ENCODE peak calls at places on chromosomes 7 and 10, in ten cellular contexts. X, R, J, G, A, K, Y, L, D and Z are unnamed samples.

GRCh38 chr7:68623030-68623429 is 975.2 kb upstream of the AUTS2 start:
- DNase-seq in X (no peak), R (no peak), J (no peak), G (no peak), A (no peak), K (peak; percentile 19), Y (no peak), L (no peak), D (no peak), Z (no peak)

GRCh38 chr7:120828528-120828927 is 29.4 kb downstream of the TSPAN12 start:
- DNase-seq in X (no peak), R (no peak), J (no peak), G (no peak), A (no peak), K (no peak), Y (no peak), L (no peak), D (no peak), Z (no peak)

GRCh38 chr7:105036217-105037168 is 22.5 kb downstream of the KMT2E start:
- DNase-seq in X (no peak), R (no peak), J (no peak), G (no peak), A (no peak), K (no peak), Y (no peak), L (no peak), D (no peak), Z (no peak)

GRCh38 chr7:113456533-113456932 is 338.2 kb upstream of the SMIM30 start:
- DNase-seq in X (no peak), R (no peak), J (no peak), G (no peak), A (no peak), K (no peak), Y (no peak), L (no peak), D (no peak), Z (no peak)

GRCh38 chr10:86151613-86152012 is 215.0 kb downstream of the GRID1 start:
- DNase-seq in X (no peak), R (no peak), J (no peak), G (no peak), A (no peak), K (no peak), Y (no peak), L (no peak), D (no peak), Z (no peak)

GRCh38 chr7:99407849-99408346 is 499 bp downstream of the PDAP1 start:
- DNase-seq in X (peak; percentile 40), R (peak; percentile 66), J (peak; percentile 86), G (peak; percentile 58), A (no peak), K (no peak), Y (no peak), L (no peak), D (no peak), Z (peak; percentile 50)

GRCh38 chr10:120632047-120632446 is 175.0 kb downstream of the PLPP4 start:
- DNase-seq in X (no peak), R (no peak), J (no peak), G (no peak), A (no peak), K (no peak), Y (no peak), L (no peak), D (no peak), Z (no peak)

GRCh38 chr10:22856444-22857074 is 71.3 kb upstream of the ARMC3 start:
- DNase-seq in X (no peak), R (no peak), J (no peak), G (no peak), A (no peak), K (no peak), Y (no peak), L (no peak), D (no peak), Z (no peak)

GRCh38 chr7:76044375-76044774 is 3.4 kb downstream of the STYXL1 start:
- DNase-seq in X (no peak), R (no peak), J (no peak), G (no peak), A (no peak), K (no peak), Y (no peak), L (no peak), D (no peak), Z (no peak)

GRCh38 chr10:77539147-77539935 is 98.3 kb downstream of the KCNMA1 start:
- DNase-seq in X (no peak), R (no peak), J (no peak), G (no peak), A (no peak), K (no peak), Y (no peak), L (no peak), D (no peak), Z (no peak)

GRCh38 chr10:49594594-49594993 is 15.5 kb upstream of the SLC18A3 start:
- DNase-seq in X (peak; percentile 42), R (peak; percentile 83), J (no peak), G (peak; percentile 54), A (no peak), K (peak; percentile 78), Y (no peak), L (no peak), D (peak; percentile 76), Z (peak; percentile 24)

GRCh38 chr10:91196268-91197043 is 24.0 kb upstream of the PCGF5 start:
- DNase-seq in X (no peak), R (no peak), J (no peak), G (no peak), A (no peak), K (no peak), Y (no peak), L (no peak), D (no peak), Z (no peak)

GRCh38 chr10:6204063-6204340 is 1.3 kb downstream of the PFKFB3 start:
- DNase-seq in X (peak; percentile 62), R (peak; percentile 76), J (no peak), G (no peak), A (no peak), K (no peak), Y (no peak), L (no peak), D (no peak), Z (peak; percentile 60)

GRCh38 chr10:12782537-12782936 is 219.0 kb downstream of the CCDC3 start:
- DNase-seq in X (peak; percentile 47), R (peak; percentile 64), J (peak; percentile 74), G (peak; percentile 29), A (no peak), K (no peak), Y (no peak), L (no peak), D (peak; percentile 72), Z (peak; percentile 47)

GRCh38 chr10:80126876-80127275 is 5.7 kb upstream of the PLAC9 start:
- DNase-seq in X (no peak), R (no peak), J (no peak), G (no peak), A (no peak), K (no peak), Y (no peak), L (no peak), D (no peak), Z (no peak)

DNA sequence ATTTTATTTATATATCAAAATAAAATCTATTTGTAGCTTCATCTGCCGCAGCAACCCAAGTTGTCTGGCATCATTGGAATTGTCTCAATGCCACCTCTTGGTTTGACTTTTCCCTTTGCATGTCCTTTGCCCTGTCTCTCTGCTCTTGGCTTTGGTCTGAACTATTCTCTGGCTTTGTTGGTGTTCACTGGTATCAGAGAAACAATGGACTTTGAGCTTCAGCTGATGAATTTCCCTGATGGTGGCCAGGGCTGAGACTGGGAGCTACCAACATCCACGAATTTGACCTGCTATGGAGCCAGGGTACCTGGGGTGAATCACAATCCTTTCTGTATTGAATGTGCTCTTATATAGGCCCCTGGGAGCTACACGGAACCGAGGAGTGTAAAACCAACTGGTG is 311.7 kb upstream of the KIAA1217 start:
- DNase-seq in X (no peak), R (no peak), J (no peak), G (no peak), A (no peak), K (no peak), Y (no peak), L (no peak), D (no peak), Z (no peak)
- TF ChIP-seq POLR2AphosphoS5 in X (no peak), R (no peak), J (no peak), G (no peak), A (no peak), K (no peak), Y (no peak), L (no peak), D (no peak), Z (no peak)

DNA sequence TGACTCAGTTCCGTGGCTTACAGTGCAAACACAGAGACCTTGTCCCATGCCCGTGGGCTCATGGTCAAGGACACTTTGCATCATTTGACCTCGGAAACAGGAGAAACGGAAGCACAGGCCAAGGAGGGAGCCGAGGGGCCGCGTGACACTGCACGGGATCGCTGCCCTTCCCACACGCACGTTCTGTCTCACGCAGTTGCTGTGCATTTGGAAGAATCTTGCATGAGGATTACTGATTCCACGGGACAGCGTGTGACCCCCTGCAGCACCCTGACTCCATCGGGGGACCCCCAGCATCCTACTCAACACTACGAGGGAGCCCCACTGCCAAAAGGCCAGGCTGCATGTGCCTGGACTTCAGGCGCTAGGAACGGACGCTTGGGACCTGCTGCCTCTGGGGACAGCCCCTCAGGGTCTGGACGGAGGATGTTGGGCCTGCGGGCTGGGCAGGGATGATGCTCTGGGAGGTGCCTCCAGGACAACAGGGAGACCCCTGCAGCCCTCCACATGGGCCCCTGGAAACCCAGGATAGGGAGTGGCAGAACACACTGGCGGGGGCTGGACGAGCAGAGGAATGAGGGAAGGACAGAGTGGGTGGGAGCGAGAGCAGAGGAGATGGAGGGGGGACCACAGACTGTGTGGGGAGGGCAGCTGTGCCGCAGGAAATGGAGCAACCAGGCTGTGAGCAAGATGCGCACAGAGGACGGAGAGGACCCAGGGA is 222.2 kb downstream of the DNAJB6 start:
- DNase-seq in X (no peak), R (no peak), J (peak; percentile 30), G (peak; percentile 48), A (peak; percentile 71), K (no peak), Y (no peak), L (no peak), D (no peak), Z (no peak)
- TF ChIP-seq EP300 in X (no peak), R (no peak), J (no peak), G (peak; percentile 77), A (no peak), K (no peak), Y (no peak), L (no peak), D (no peak), Z (no peak)

DNA sequence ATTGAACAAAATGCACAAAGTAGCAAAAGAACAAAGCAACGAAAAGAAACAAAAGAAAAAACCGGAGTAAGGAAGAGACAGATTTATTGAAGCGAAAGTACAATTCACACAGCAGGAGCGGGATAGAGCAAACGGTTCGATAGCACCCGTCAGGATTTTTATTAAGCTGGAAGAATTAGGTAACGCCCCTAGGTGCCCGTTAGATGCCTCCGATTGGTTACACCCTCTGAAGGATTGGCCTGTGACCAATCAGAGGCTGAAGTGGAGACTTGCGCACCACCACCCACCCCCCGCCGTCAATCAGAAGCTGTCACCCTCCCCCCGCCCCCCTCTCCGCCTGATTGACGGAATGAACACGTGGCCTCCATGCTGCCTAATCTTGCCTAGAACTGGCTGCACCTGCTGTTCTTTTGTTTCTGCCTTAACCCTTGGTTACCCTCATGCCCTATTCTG is 16.8 kb downstream of the OCM2 start:
- DNase-seq in X (no peak), R (peak; percentile 33), J (no peak), G (no peak), A (no peak), K (no peak), Y (no peak), L (peak; percentile 31), D (peak; percentile 32), Z (no peak)
- TF ChIP-seq POLR2AphosphoS5 in X (no peak), R (no peak), J (no peak), G (no peak), A (no peak), K (no peak), Y (no peak), L (no peak), D (no peak), Z (no peak)

GRCh38 chr10:62384447-62385081 is 10.4 kb downstream of the ZNF365 start:
- DNase-seq in X (no peak), R (no peak), J (no peak), G (no peak), A (no peak), K (no peak), Y (no peak), L (no peak), D (no peak), Z (no peak)
- TF ChIP-seq EP300 in X (no peak), R (no peak), J (no peak), G (no peak), A (no peak), K (no peak), Y (no peak), L (no peak), D (no peak), Z (no peak)